ENCODE peak calls at places on chromosomes 1 and 21, in nine cellular contexts. One of them, this sample, is unnamed.

GRCh38 chr1:39158330-39159086 is 46.0 kb upstream of the MACF1 start:
- DNase-seq in Panc1: peak; percentile 68
- DNase-seq in transverse colon: peak; percentile 87
- DNase-seq in left lung: no peak
- DNase-seq in ovary: no peak
- DNase-seq in adrenal gland: no peak
- DNase-seq in GM12865: peak; percentile 7
- DNase-seq in pancreas: peak; percentile 65
- DNase-seq in psoas muscle: no peak
- DNase-seq in this sample: no peak

GRCh38 chr1:213987422-213987875 is 324 bp upstream of the PROX1 start:
- DNase-seq in Panc1: no peak
- DNase-seq in transverse colon: no peak
- DNase-seq in left lung: peak; percentile 74
- DNase-seq in ovary: no peak
- DNase-seq in adrenal gland: no peak
- DNase-seq in GM12865: peak; percentile 30
- DNase-seq in pancreas: peak; percentile 80
- DNase-seq in psoas muscle: no peak
- DNase-seq in this sample: peak; percentile 74

GRCh38 chr1:244672961-244673695 is 20.2 kb downstream of the DESI2 start:
- DNase-seq in Panc1: no peak
- DNase-seq in transverse colon: no peak
- DNase-seq in left lung: no peak
- DNase-seq in ovary: peak; percentile 44
- DNase-seq in adrenal gland: peak; percentile 60
- DNase-seq in GM12865: no peak
- DNase-seq in pancreas: no peak
- DNase-seq in psoas muscle: no peak
- DNase-seq in this sample: no peak

GRCh38 chr1:111615874-111616715 is 3.5 kb upstream of the RAP1A start:
- DNase-seq in Panc1: no peak
- DNase-seq in transverse colon: no peak
- DNase-seq in left lung: no peak
- DNase-seq in ovary: no peak
- DNase-seq in adrenal gland: no peak
- DNase-seq in GM12865: peak; percentile 92
- DNase-seq in pancreas: no peak
- DNase-seq in psoas muscle: no peak
- DNase-seq in this sample: no peak

GRCh38 chr1:175498002-175498401 is 245.4 kb downstream of the TNR start:
- DNase-seq in Panc1: no peak
- DNase-seq in transverse colon: no peak
- DNase-seq in left lung: no peak
- DNase-seq in ovary: no peak
- DNase-seq in adrenal gland: no peak
- DNase-seq in GM12865: no peak
- DNase-seq in pancreas: no peak
- DNase-seq in psoas muscle: no peak
- DNase-seq in this sample: peak; percentile 2

GRCh38 chr21:31298618-31299269 is 45.3 kb downstream of the TIAM1 start:
- DNase-seq in Panc1: no peak
- DNase-seq in transverse colon: no peak
- DNase-seq in left lung: no peak
- DNase-seq in ovary: no peak
- DNase-seq in adrenal gland: no peak
- DNase-seq in GM12865: peak; percentile 11
- DNase-seq in pancreas: no peak
- DNase-seq in psoas muscle: no peak
- DNase-seq in this sample: no peak

GRCh38 chr1:233256789-233257188 is 38.7 kb downstream of the PCNX2 start:
- DNase-seq in Panc1: no peak
- DNase-seq in transverse colon: no peak
- DNase-seq in left lung: no peak
- DNase-seq in ovary: no peak
- DNase-seq in adrenal gland: no peak
- DNase-seq in GM12865: no peak
- DNase-seq in pancreas: no peak
- DNase-seq in psoas muscle: no peak
- DNase-seq in this sample: no peak

GRCh38 chr21:45208627-45208951 is 79.1 kb downstream of the POFUT2 start:
- DNase-seq in Panc1: no peak
- DNase-seq in transverse colon: no peak
- DNase-seq in left lung: no peak
- DNase-seq in ovary: no peak
- DNase-seq in adrenal gland: no peak
- DNase-seq in GM12865: no peak
- DNase-seq in pancreas: no peak
- DNase-seq in psoas muscle: no peak
- DNase-seq in this sample: no peak

GRCh38 chr1:201215531-201216357 is 25.1 kb downstream of the IGFN1 start:
- DNase-seq in Panc1: no peak
- DNase-seq in transverse colon: no peak
- DNase-seq in left lung: peak; percentile 71
- DNase-seq in ovary: no peak
- DNase-seq in adrenal gland: no peak
- DNase-seq in GM12865: no peak
- DNase-seq in pancreas: peak; percentile 44
- DNase-seq in psoas muscle: no peak
- DNase-seq in this sample: no peak

GRCh38 chr21:26840912-26841311 is 4.3 kb downstream of the ADAMTS1 start:
- DNase-seq in Panc1: no peak
- DNase-seq in transverse colon: no peak
- DNase-seq in left lung: peak; percentile 13
- DNase-seq in ovary: peak; percentile 37
- DNase-seq in adrenal gland: peak; percentile 17
- DNase-seq in GM12865: no peak
- DNase-seq in pancreas: no peak
- DNase-seq in psoas muscle: peak; percentile 85
- DNase-seq in this sample: peak; percentile 95

GRCh38 chr1:82538876-82539275 is 738.1 kb downstream of the ADGRL2 start:
- DNase-seq in Panc1: no peak
- DNase-seq in transverse colon: no peak
- DNase-seq in left lung: no peak
- DNase-seq in ovary: no peak
- DNase-seq in adrenal gland: no peak
- DNase-seq in GM12865: no peak
- DNase-seq in pancreas: no peak
- DNase-seq in psoas muscle: no peak
- DNase-seq in this sample: peak; percentile 76

GRCh38 chr1:234943801-234944402 is 184.7 kb downstream of the TOMM20 start:
- DNase-seq in Panc1: no peak
- DNase-seq in transverse colon: no peak
- DNase-seq in left lung: no peak
- DNase-seq in ovary: no peak
- DNase-seq in adrenal gland: no peak
- DNase-seq in GM12865: no peak
- DNase-seq in pancreas: peak; percentile 16
- DNase-seq in psoas muscle: no peak
- DNase-seq in this sample: no peak

GRCh38 chr1:201636581-201636980 is 97.7 kb downstream of the NAV1 start:
- DNase-seq in Panc1: no peak
- DNase-seq in transverse colon: no peak
- DNase-seq in left lung: no peak
- DNase-seq in ovary: no peak
- DNase-seq in adrenal gland: no peak
- DNase-seq in GM12865: no peak
- DNase-seq in pancreas: no peak
- DNase-seq in psoas muscle: no peak
- DNase-seq in this sample: peak; percentile 98

GRCh38 chr1:210373878-210374599 is 45.3 kb downstream of the HHAT start:
- DNase-seq in Panc1: peak; percentile 86
- DNase-seq in transverse colon: peak; percentile 63
- DNase-seq in left lung: no peak
- DNase-seq in ovary: no peak
- DNase-seq in adrenal gland: peak; percentile 79
- DNase-seq in GM12865: peak; percentile 93
- DNase-seq in pancreas: no peak
- DNase-seq in psoas muscle: no peak
- DNase-seq in this sample: peak; percentile 84

GRCh38 chr21:23968722-23969647 is 1638.3 kb downstream of the MRPL39 start:
- DNase-seq in Panc1: peak; percentile 57
- DNase-seq in transverse colon: peak; percentile 45
- DNase-seq in left lung: no peak
- DNase-seq in ovary: no peak
- DNase-seq in adrenal gland: peak; percentile 34
- DNase-seq in GM12865: peak; percentile 74
- DNase-seq in pancreas: peak; percentile 54
- DNase-seq in psoas muscle: no peak
- DNase-seq in this sample: no peak

GRCh38 chr1:147072371-147073061 is 99.8 kb downstream of the PRKAB2 start:
- DNase-seq in Panc1: no peak
- DNase-seq in transverse colon: no peak
- DNase-seq in left lung: peak; percentile 76
- DNase-seq in ovary: no peak
- DNase-seq in adrenal gland: peak; percentile 27
- DNase-seq in GM12865: no peak
- DNase-seq in pancreas: peak; percentile 57
- DNase-seq in psoas muscle: no peak
- DNase-seq in this sample: no peak

GRCh38 chr1:203113308-203113707 is 14.2 kb upstream of the ADORA1 start:
- DNase-seq in Panc1: no peak
- DNase-seq in transverse colon: no peak
- DNase-seq in left lung: no peak
- DNase-seq in ovary: no peak
- DNase-seq in adrenal gland: no peak
- DNase-seq in GM12865: no peak
- DNase-seq in pancreas: no peak
- DNase-seq in psoas muscle: no peak
- DNase-seq in this sample: no peak

GRCh38 chr1:37922767-37923550 is 23.9 kb downstream of the INPP5B start:
- DNase-seq in Panc1: no peak
- DNase-seq in transverse colon: no peak
- DNase-seq in left lung: no peak
- DNase-seq in ovary: no peak
- DNase-seq in adrenal gland: no peak
- DNase-seq in GM12865: peak; percentile 81
- DNase-seq in pancreas: no peak
- DNase-seq in psoas muscle: no peak
- DNase-seq in this sample: no peak

DNA sequence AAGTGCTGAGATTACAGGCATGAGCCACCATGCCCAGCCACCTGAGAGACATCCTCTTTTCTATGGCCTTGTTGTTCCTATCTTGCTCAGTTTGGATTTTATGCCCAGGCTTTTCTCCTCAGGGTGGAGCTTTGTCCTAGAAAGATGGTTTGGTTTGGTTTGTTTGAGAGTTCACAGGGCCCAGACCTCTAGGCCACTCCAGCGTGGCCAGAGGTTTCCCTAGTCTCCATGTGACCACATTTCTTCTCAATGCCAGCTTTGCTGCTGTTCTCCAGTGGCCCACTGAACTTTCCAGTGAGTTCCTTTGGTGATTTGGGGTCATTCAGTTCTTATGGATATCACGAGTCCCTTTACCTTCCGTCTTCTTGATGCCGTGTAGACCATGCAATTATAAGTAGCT is 92.6 kb upstream of the SERBP1 start:
- DNase-seq in Panc1: no peak
- DNase-seq in transverse colon: no peak
- DNase-seq in left lung: no peak
- DNase-seq in ovary: no peak
- DNase-seq in adrenal gland: no peak
- DNase-seq in GM12865: no peak
- DNase-seq in pancreas: no peak
- DNase-seq in psoas muscle: no peak
- DNase-seq in this sample: no peak
- TF ChIP-seq CTCF in Panc1: no peak
- TF ChIP-seq CTCF in transverse colon: no peak
- TF ChIP-seq CTCF in left lung: no peak
- TF ChIP-seq CTCF in ovary: no peak
- TF ChIP-seq CTCF in adrenal gland: no peak
- TF ChIP-seq CTCF in GM12865: no peak
- TF ChIP-seq CTCF in pancreas: no peak
- TF ChIP-seq CTCF in psoas muscle: no peak
- TF ChIP-seq CTCF in this sample: no peak

GRCh38 chr1:32965251-32965643 is 638 bp upstream of the RNF19B start:
- DNase-seq in Panc1: no peak
- DNase-seq in transverse colon: no peak
- DNase-seq in left lung: no peak
- DNase-seq in ovary: no peak
- DNase-seq in adrenal gland: no peak
- DNase-seq in GM12865: no peak
- DNase-seq in pancreas: no peak
- DNase-seq in psoas muscle: no peak
- DNase-seq in this sample: no peak
- H3K4me3 ChIP-seq in Panc1: peak overlapping the region; percentile 76
- H3K4me3 ChIP-seq in transverse colon: peak overlapping the region; percentile 48
- H3K4me3 ChIP-seq in left lung: no peak overlapping the region
- H3K4me3 ChIP-seq in ovary: peak overlapping the region; percentile 75
- H3K4me3 ChIP-seq in adrenal gland: no peak overlapping the region
- H3K4me3 ChIP-seq in GM12865: peak overlapping the region; percentile 57
- H3K4me3 ChIP-seq in pancreas: no peak overlapping the region
- H3K4me3 ChIP-seq in psoas muscle: peak overlapping the region; percentile 98
- H3K4me3 ChIP-seq in this sample: peak overlapping the region; percentile 60

GRCh38 chr1:223036479-223036845 is 106.6 kb downstream of the TLR5 start:
- DNase-seq in Panc1: no peak
- DNase-seq in transverse colon: no peak
- DNase-seq in left lung: no peak
- DNase-seq in ovary: no peak
- DNase-seq in adrenal gland: peak; percentile 17
- DNase-seq in GM12865: no peak
- DNase-seq in pancreas: no peak
- DNase-seq in psoas muscle: no peak
- DNase-seq in this sample: no peak

GRCh38 chr1:223037845-223038244 is 105.2 kb downstream of the TLR5 start:
- DNase-seq in Panc1: no peak
- DNase-seq in transverse colon: no peak
- DNase-seq in left lung: no peak
- DNase-seq in ovary: no peak
- DNase-seq in adrenal gland: no peak
- DNase-seq in GM12865: no peak
- DNase-seq in pancreas: no peak
- DNase-seq in psoas muscle: no peak
- DNase-seq in this sample: no peak

GRCh38 chr1:223039990-223040389 is 103.1 kb downstream of the TLR5 start:
- DNase-seq in Panc1: no peak
- DNase-seq in transverse colon: no peak
- DNase-seq in left lung: no peak
- DNase-seq in ovary: no peak
- DNase-seq in adrenal gland: no peak
- DNase-seq in GM12865: no peak
- DNase-seq in pancreas: no peak
- DNase-seq in psoas muscle: no peak
- DNase-seq in this sample: no peak

GRCh38 chr1:223035724-223036478 is 107.1 kb downstream of the TLR5 start:
- DNase-seq in Panc1: no peak
- DNase-seq in transverse colon: no peak
- DNase-seq in left lung: no peak
- DNase-seq in ovary: no peak
- DNase-seq in adrenal gland: peak; percentile 55
- DNase-seq in GM12865: no peak
- DNase-seq in pancreas: no peak
- DNase-seq in psoas muscle: no peak
- DNase-seq in this sample: no peak

GRCh38 chr1:223038288-223039006 is 104.6 kb downstream of the TLR5 start:
- DNase-seq in Panc1: no peak
- DNase-seq in transverse colon: no peak
- DNase-seq in left lung: no peak
- DNase-seq in ovary: no peak
- DNase-seq in adrenal gland: no peak
- DNase-seq in GM12865: no peak
- DNase-seq in pancreas: no peak
- DNase-seq in psoas muscle: no peak
- DNase-seq in this sample: no peak
- TF ChIP-seq CTCF in Panc1: no peak
- TF ChIP-seq CTCF in transverse colon: no peak
- TF ChIP-seq CTCF in left lung: no peak
- TF ChIP-seq CTCF in ovary: no peak
- TF ChIP-seq CTCF in adrenal gland: no peak
- TF ChIP-seq CTCF in GM12865: no peak
- TF ChIP-seq CTCF in pancreas: no peak
- TF ChIP-seq CTCF in psoas muscle: no peak
- TF ChIP-seq CTCF in this sample: no peak

GRCh38 chr1:47445823-47446567 is 8.2 kb downstream of the FOXD2 start:
- DNase-seq in Panc1: no peak
- DNase-seq in transverse colon: no peak
- DNase-seq in left lung: no peak
- DNase-seq in ovary: no peak
- DNase-seq in adrenal gland: no peak
- DNase-seq in GM12865: no peak
- DNase-seq in pancreas: no peak
- DNase-seq in psoas muscle: no peak
- DNase-seq in this sample: no peak
- H3K4me3 ChIP-seq in Panc1: no peak overlapping the region
- H3K4me3 ChIP-seq in transverse colon: no peak overlapping the region
- H3K4me3 ChIP-seq in left lung: no peak overlapping the region
- H3K4me3 ChIP-seq in ovary: no peak overlapping the region
- H3K4me3 ChIP-seq in adrenal gland: no peak overlapping the region
- H3K4me3 ChIP-seq in GM12865: no peak overlapping the region
- H3K4me3 ChIP-seq in pancreas: no peak overlapping the region
- H3K4me3 ChIP-seq in psoas muscle: no peak overlapping the region
- H3K4me3 ChIP-seq in this sample: no peak overlapping the region